ENCODE peak calls at places on chromosomes 11 and 22, in nine cellular contexts. B is activated T-cell treated with anti-CD3 and anti-CD28 coated beads, Interleukin-2, amount 50 U/mL, for 72 hours; Z is SW480; H is H9; Y is stimulated activated CD4-positive, alpha-beta T cell treated with anti-CD3 and anti-CD28 coated beads, Interleukin-15, amount 100 ng/mL, for 48 hours; I is left cardiac atrium; V is GM03348; J is esophagus squamous epithelium; O is uterus. P is an unnamed sample.

GRCh38 chr11:32101791-32102190 is 10.9 kb downstream of the RCN1 start:
- DNase-seq in B (no peak), Z (no peak), H (no peak), Y (no peak), I (no peak), V (no peak), J (no peak), O (no peak), P (no peak)

GRCh38 chr22:49650336-49651241 is 177.1 kb downstream of the BRD1 start:
- DNase-seq in B (no peak), Z (no peak), H (no peak), Y (no peak), I (no peak), V (no peak), J (no peak), O (no peak), P (no peak)

GRCh38 chr11:69134957-69135356 is 20.8 kb upstream of the SMIM38 start:
- DNase-seq in B (no peak), Z (no peak), H (peak; percentile 17), Y (no peak), I (no peak), V (no peak), J (no peak), O (no peak), P (no peak)

GRCh38 chr11:12199231-12199948 is 89.0 kb downstream of the MICAL2 start:
- DNase-seq in B (no peak), Z (no peak), H (no peak), Y (no peak), I (no peak), V (no peak), J (no peak), O (no peak), P (no peak)

GRCh38 chr11:128563942-128564641 is 23.3 kb downstream of the ETS1 start:
- DNase-seq in B (no peak), Z (no peak), H (no peak), Y (no peak), I (no peak), V (no peak), J (no peak), O (no peak), P (no peak)

GRCh38 chr22:49152146-49152929 is 675.3 kb downstream of the BRD1 start:
- DNase-seq in B (no peak), Z (no peak), H (peak; percentile 71), Y (no peak), I (no peak), V (no peak), J (no peak), O (no peak), P (no peak)

GRCh38 chr11:94457118-94458029 is 36.3 kb downstream of the MRE11 start:
- DNase-seq in B (no peak), Z (no peak), H (no peak), Y (no peak), I (no peak), V (no peak), J (no peak), O (no peak), P (no peak)

GRCh38 chr11:128775513-128775912 is 81.6 kb downstream of the FLI1 start:
- DNase-seq in B (no peak), Z (no peak), H (no peak), Y (no peak), I (no peak), V (no peak), J (no peak), O (no peak), P (no peak)

GRCh38 chr11:30889116-30889765 is 303.1 kb upstream of the MPPED2 start:
- DNase-seq in B (no peak), Z (peak; percentile 8), H (no peak), Y (no peak), I (no peak), V (no peak), J (no peak), O (no peak), P (no peak)